ENCODE peak calls at places on chromosomes 7 and 10, in seven cellular contexts. One of them, this sample, is unnamed.

GRCh38 chr10:130656187-130656575 is 520.0 kb downstream of the GLRX3 start:
- DNase-seq in GM23338: no peak
- DNase-seq in fibroblast of pulmonary artery: no peak
- DNase-seq in PC-3: no peak
- DNase-seq in transverse colon: no peak
- DNase-seq in lung: no peak
- DNase-seq in IMR-90: no peak
- DNase-seq in this sample: no peak

GRCh38 chr10:63917363-63917762 is 396.2 kb downstream of the REEP3 start:
- DNase-seq in PC-3: no peak
- DNase-seq in GM23338: no peak
- DNase-seq in IMR-90: no peak
- DNase-seq in fibroblast of pulmonary artery: no peak
- DNase-seq in transverse colon: no peak
- DNase-seq in lung: no peak
- DNase-seq in this sample: no peak

GRCh38 chr7:96663457-96663856 is 46.2 kb downstream of the SEM1 start:
- DNase-seq in IMR-90: no peak
- DNase-seq in PC-3: no peak
- DNase-seq in transverse colon: no peak
- DNase-seq in GM23338: no peak
- DNase-seq in fibroblast of pulmonary artery: no peak
- DNase-seq in lung: no peak
- DNase-seq in this sample: no peak

GRCh38 chr10:65423043-65423442 is 1502.8 kb upstream of the LRRTM3 start:
- DNase-seq in transverse colon: no peak
- DNase-seq in PC-3: no peak
- DNase-seq in lung: no peak
- DNase-seq in IMR-90: no peak
- DNase-seq in GM23338: no peak
- DNase-seq in fibroblast of pulmonary artery: no peak
- DNase-seq in this sample: no peak

GRCh38 chr7:70267381-70267780 is 669.1 kb downstream of the AUTS2 start:
- DNase-seq in lung: no peak
- DNase-seq in GM23338: no peak
- DNase-seq in IMR-90: no peak
- DNase-seq in transverse colon: no peak
- DNase-seq in PC-3: no peak
- DNase-seq in fibroblast of pulmonary artery: no peak
- DNase-seq in this sample: no peak

GRCh38 chr10:103554488-103555320 is 61.2 kb downstream of the NEURL1 start:
- DNase-seq in GM23338: peak
- DNase-seq in PC-3: peak
- DNase-seq in fibroblast of pulmonary artery: peak
- DNase-seq in lung: no peak
- DNase-seq in IMR-90: peak
- DNase-seq in transverse colon: peak
- DNase-seq in this sample: peak

GRCh38 chr10:132133449-132134291 is 53.1 kb upstream of the DPYSL4 start:
- DNase-seq in transverse colon: no peak
- DNase-seq in GM23338: no peak
- DNase-seq in PC-3: no peak
- DNase-seq in fibroblast of pulmonary artery: no peak
- DNase-seq in IMR-90: no peak
- DNase-seq in lung: no peak
- DNase-seq in this sample: no peak

GRCh38 chr10:28627102-28627501 is 50.2 kb upstream of the BAMBI start:
- DNase-seq in PC-3: no peak
- DNase-seq in lung: no peak
- DNase-seq in GM23338: no peak
- DNase-seq in transverse colon: no peak
- DNase-seq in fibroblast of pulmonary artery: no peak
- DNase-seq in IMR-90: no peak
- DNase-seq in this sample: no peak

GRCh38 chr7:129796186-129796775 is 156.5 kb downstream of the UBE2H start:
- DNase-seq in lung: no peak
- DNase-seq in transverse colon: no peak
- DNase-seq in IMR-90: no peak
- DNase-seq in fibroblast of pulmonary artery: no peak
- DNase-seq in PC-3: no peak
- DNase-seq in GM23338: no peak
- DNase-seq in this sample: no peak

GRCh38 chr7:3482147-3482921 is 181.3 kb downstream of the SDK1 start:
- DNase-seq in fibroblast of pulmonary artery: peak
- DNase-seq in PC-3: peak
- DNase-seq in IMR-90: peak
- DNase-seq in lung: no peak
- DNase-seq in GM23338: peak
- DNase-seq in transverse colon: peak
- DNase-seq in this sample: peak

GRCh38 chr10:86795353-86795752 is 38.9 kb downstream of the BMPR1A start:
- DNase-seq in lung: no peak
- DNase-seq in PC-3: peak
- DNase-seq in transverse colon: no peak
- DNase-seq in fibroblast of pulmonary artery: peak
- DNase-seq in GM23338: peak
- DNase-seq in IMR-90: peak
- DNase-seq in this sample: peak

DNA sequence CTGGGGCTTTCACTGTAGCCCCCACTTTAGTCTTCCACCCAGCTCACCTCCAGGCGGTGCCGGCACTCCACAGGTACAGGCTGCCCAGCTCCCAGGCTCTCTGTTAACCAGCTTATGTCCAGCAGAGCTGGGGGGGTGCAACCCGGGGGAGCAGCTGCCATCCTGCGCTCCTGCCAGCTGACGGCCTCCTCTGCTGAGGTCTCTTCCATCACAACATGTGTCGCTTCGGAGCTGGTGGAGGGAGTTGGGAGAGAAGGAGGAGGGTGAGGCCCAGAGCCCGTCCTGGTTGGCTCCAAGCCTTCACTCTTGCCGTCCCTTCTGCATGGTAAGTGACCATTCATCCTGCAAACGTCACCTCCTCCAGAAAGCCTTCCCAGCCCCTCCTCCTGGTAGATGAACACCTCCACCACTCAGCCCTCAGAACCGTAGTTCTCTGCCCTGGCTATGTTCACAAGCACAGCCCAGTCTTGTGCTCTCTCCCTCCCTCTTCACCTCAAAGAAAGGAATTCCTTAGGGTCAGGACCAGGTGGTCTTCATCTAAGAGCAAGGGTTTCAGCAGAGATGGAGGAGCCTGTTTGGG is 1.6 kb downstream of the POLM start:
- DNase-seq in GM23338: no peak
- DNase-seq in fibroblast of pulmonary artery: no peak
- DNase-seq in transverse colon: no peak
- DNase-seq in lung: no peak
- DNase-seq in PC-3: no peak
- DNase-seq in IMR-90: no peak
- DNase-seq in this sample: no peak
- TF ChIP-seq CTCF in GM23338: no peak
- TF ChIP-seq CTCF in fibroblast of pulmonary artery: no peak
- TF ChIP-seq CTCF in transverse colon: no peak
- TF ChIP-seq CTCF in lung: no peak
- TF ChIP-seq CTCF in PC-3: no peak
- TF ChIP-seq CTCF in IMR-90: no peak
- TF ChIP-seq CTCF in this sample: no peak

GRCh38 chr10:24448351-24449009 is 239.5 kb downstream of the KIAA1217 start:
- DNase-seq in lung: no peak
- DNase-seq in transverse colon: no peak
- DNase-seq in PC-3: no peak
- DNase-seq in GM23338: no peak
- DNase-seq in IMR-90: peak
- DNase-seq in fibroblast of pulmonary artery: no peak
- DNase-seq in this sample: peak
- H3K4me3 ChIP-seq in lung: no peak
- H3K4me3 ChIP-seq in transverse colon: no peak
- H3K4me3 ChIP-seq in PC-3: no peak
- H3K4me3 ChIP-seq in GM23338: no peak
- H3K4me3 ChIP-seq in IMR-90: no peak
- H3K4me3 ChIP-seq in fibroblast of pulmonary artery: no peak
- H3K4me3 ChIP-seq in this sample: no peak

GRCh38 chr7:90413185-90413528 is 9.9 kb downstream of the CLDN12 start:
- DNase-seq in IMR-90: no peak
- DNase-seq in lung: no peak
- DNase-seq in transverse colon: no peak
- DNase-seq in fibroblast of pulmonary artery: no peak
- DNase-seq in GM23338: no peak
- DNase-seq in PC-3: no peak
- DNase-seq in this sample: no peak
- TF ChIP-seq CTCF in IMR-90: no peak
- TF ChIP-seq CTCF in lung: no peak
- TF ChIP-seq CTCF in transverse colon: no peak
- TF ChIP-seq CTCF in fibroblast of pulmonary artery: no peak
- TF ChIP-seq CTCF in GM23338: no peak
- TF ChIP-seq CTCF in PC-3: no peak
- TF ChIP-seq CTCF in this sample: peak

GRCh38 chr7:445020-445419 is 74.6 kb downstream of the PDGFA start:
- DNase-seq in IMR-90: no peak
- DNase-seq in GM23338: no peak
- DNase-seq in lung: no peak
- DNase-seq in PC-3: no peak
- DNase-seq in fibroblast of pulmonary artery: no peak
- DNase-seq in transverse colon: no peak
- DNase-seq in this sample: no peak
- H3K4me3 ChIP-seq in IMR-90: no peak
- H3K4me3 ChIP-seq in GM23338: no peak
- H3K4me3 ChIP-seq in lung: no peak
- H3K4me3 ChIP-seq in PC-3: no peak
- H3K4me3 ChIP-seq in fibroblast of pulmonary artery: no peak
- H3K4me3 ChIP-seq in transverse colon: no peak
- H3K4me3 ChIP-seq in this sample: no peak

GRCh38 chr7:105439174-105439893 is 50.6 kb upstream of the SRPK2 start:
- DNase-seq in transverse colon: peak
- DNase-seq in lung: peak
- DNase-seq in PC-3: peak
- DNase-seq in IMR-90: peak
- DNase-seq in GM23338: no peak
- DNase-seq in fibroblast of pulmonary artery: peak
- DNase-seq in this sample: peak
- TF ChIP-seq CTCF in transverse colon: peak
- TF ChIP-seq CTCF in lung: no peak
- TF ChIP-seq CTCF in PC-3: peak
- TF ChIP-seq CTCF in IMR-90: peak
- TF ChIP-seq CTCF in GM23338: no peak
- TF ChIP-seq CTCF in fibroblast of pulmonary artery: no peak
- TF ChIP-seq CTCF in this sample: no peak

GRCh38 chr7:66153691-66154090 is 39.0 kb downstream of the CRCP start:
- DNase-seq in PC-3: no peak
- DNase-seq in GM23338: no peak
- DNase-seq in lung: no peak
- DNase-seq in transverse colon: no peak
- DNase-seq in IMR-90: no peak
- DNase-seq in fibroblast of pulmonary artery: no peak
- DNase-seq in this sample: no peak

GRCh38 chr7:66146701-66147100 is 32.1 kb downstream of the CRCP start:
- DNase-seq in fibroblast of pulmonary artery: no peak
- DNase-seq in GM23338: no peak
- DNase-seq in PC-3: no peak
- DNase-seq in lung: no peak
- DNase-seq in IMR-90: peak
- DNase-seq in transverse colon: no peak
- DNase-seq in this sample: peak

GRCh38 chr7:66150471-66150870 is 35.8 kb downstream of the CRCP start:
- DNase-seq in IMR-90: peak
- DNase-seq in fibroblast of pulmonary artery: peak
- DNase-seq in PC-3: no peak
- DNase-seq in GM23338: no peak
- DNase-seq in lung: peak
- DNase-seq in transverse colon: peak
- DNase-seq in this sample: peak

GRCh38 chr7:66157060-66157459 is 42.4 kb downstream of the CRCP start:
- DNase-seq in fibroblast of pulmonary artery: no peak
- DNase-seq in PC-3: no peak
- DNase-seq in transverse colon: no peak
- DNase-seq in IMR-90: no peak
- DNase-seq in GM23338: no peak
- DNase-seq in lung: no peak
- DNase-seq in this sample: no peak

GRCh38 chr7:66152538-66153191 is 38.0 kb downstream of the CRCP start:
- DNase-seq in transverse colon: no peak
- DNase-seq in lung: no peak
- DNase-seq in fibroblast of pulmonary artery: peak
- DNase-seq in IMR-90: peak
- DNase-seq in PC-3: no peak
- DNase-seq in GM23338: peak
- DNase-seq in this sample: peak
- H3K4me3 ChIP-seq in transverse colon: no peak
- H3K4me3 ChIP-seq in lung: no peak
- H3K4me3 ChIP-seq in fibroblast of pulmonary artery: no peak
- H3K4me3 ChIP-seq in IMR-90: no peak
- H3K4me3 ChIP-seq in PC-3: no peak
- H3K4me3 ChIP-seq in GM23338: no peak
- H3K4me3 ChIP-seq in this sample: no peak

This sample was measured in fibroblast of mammary gland.